ENCODE peak calls at places on chromosome 14, in nine cellular contexts. H, T, Y, W, K, A, V, I and B are unnamed samples.

GRCh38 chr14:102514987-102515733 is 5.6 kb upstream of the ANKRD9 start:
- DNase-seq in H (no peak), T (no peak), Y (no peak), W (no peak), K (no peak), A (no peak), V (no peak), I (no peak), B (no peak)

GRCh38 chr14:101970830-101971400 is 6.5 kb downstream of the DYNC1H1 start:
- DNase-seq in H (no peak), T (no peak), Y (no peak), W (no peak), K (no peak), A (no peak), V (no peak), I (no peak), B (no peak)

GRCh38 chr14:49950275-49951250 is 57.7 kb downstream of the ARF6 start:
- DNase-seq in H (no peak), T (peak), Y (no peak), W (no peak), K (no peak), A (no peak), V (no peak), I (no peak), B (no peak)

GRCh38 chr14:45716506-45716905 is 463.5 kb upstream of the MIS18BP1 start:
- DNase-seq in H (peak), T (peak), Y (no peak), W (no peak), K (no peak), A (peak), V (peak), I (no peak), B (peak)

GRCh38 chr14:80237142-80237541 is 25.8 kb upstream of the DIO2 start:
- DNase-seq in H (no peak), T (no peak), Y (no peak), W (no peak), K (no peak), A (no peak), V (no peak), I (no peak), B (no peak)

GRCh38 chr14:22471545-22472121 is 117.4 kb downstream of the DAD1 start:
- DNase-seq in H (peak), T (peak), Y (no peak), W (no peak), K (no peak), A (peak), V (peak), I (peak), B (peak)

GRCh38 chr14:35121026-35121886 is 534 bp downstream of the PPP2R3C start:
- DNase-seq in H (peak), T (no peak), Y (no peak), W (no peak), K (no peak), A (no peak), V (peak), I (no peak), B (no peak)

GRCh38 chr14:69906201-69906600 is 27.0 kb downstream of the SMOC1 start:
- DNase-seq in H (no peak), T (no peak), Y (no peak), W (no peak), K (no peak), A (no peak), V (no peak), I (no peak), B (no peak)

GRCh38 chr14:68089146-68089715 is 269.7 kb downstream of the RAD51B start:
- DNase-seq in H (no peak), T (peak), Y (no peak), W (no peak), K (peak), A (peak), V (peak), I (no peak), B (peak)

GRCh38 chr14:103819503-103820307 is 27.7 kb downstream of the PPP1R13B start:
- DNase-seq in H (peak), T (peak), Y (no peak), W (no peak), K (no peak), A (peak), V (peak), I (peak), B (peak)

GRCh38 chr14:36495666-36496065 is 24.4 kb downstream of the NKX2-1 start:
- DNase-seq in H (no peak), T (no peak), Y (no peak), W (no peak), K (no peak), A (no peak), V (no peak), I (no peak), B (no peak)

GRCh38 chr14:96106891-96107290 is 67.7 kb downstream of the C14orf132 start:
- DNase-seq in H (no peak), T (no peak), Y (no peak), W (no peak), K (no peak), A (no peak), V (no peak), I (no peak), B (no peak)

GRCh38 chr14:33590891-33591630 is 359.8 kb downstream of the EGLN3 start:
- DNase-seq in H (no peak), T (no peak), Y (no peak), W (no peak), K (no peak), A (no peak), V (peak), I (no peak), B (no peak)

GRCh38 chr14:30874999-30875787 is 834 bp downstream of the COCH start:
- DNase-seq in H (no peak), T (peak), Y (no peak), W (no peak), K (no peak), A (no peak), V (no peak), I (no peak), B (peak)

GRCh38 chr14:44316647-44317432 is 190.2 kb downstream of the FSCB start:
- DNase-seq in H (no peak), T (no peak), Y (peak), W (no peak), K (peak), A (peak), V (peak), I (no peak), B (peak)

GRCh38 chr14:71952381-71953363 is 20.4 kb downstream of the RGS6 start:
- DNase-seq in H (no peak), T (no peak), Y (no peak), W (no peak), K (no peak), A (no peak), V (no peak), I (no peak), B (no peak)

GRCh38 chr14:81529391-81529790 is 4.3 kb downstream of the SEL1L start:
- DNase-seq in H (no peak), T (no peak), Y (no peak), W (no peak), K (no peak), A (no peak), V (peak), I (no peak), B (no peak)

GRCh38 chr14:73877790-73878189 is 8.9 kb upstream of the ZNF410 start:
- DNase-seq in H (no peak), T (no peak), Y (no peak), W (no peak), K (no peak), A (no peak), V (no peak), I (no peak), B (no peak)

GRCh38 chr14:55129428-55130193 is 559 bp downstream of the LGALS3 start:
- DNase-seq in H (peak), T (no peak), Y (peak), W (peak), K (peak), A (no peak), V (peak), I (peak), B (peak)

GRCh38 chr14:31842905-31843304 is 234.2 kb upstream of the ARHGAP5 start:
- DNase-seq in H (no peak), T (no peak), Y (no peak), W (no peak), K (no peak), A (no peak), V (peak), I (no peak), B (no peak)

GRCh38 chr14:70888681-70889175 is 18.5 kb upstream of the PCNX1 start:
- DNase-seq in H (no peak), T (no peak), Y (no peak), W (no peak), K (peak), A (no peak), V (peak), I (no peak), B (no peak)

GRCh38 chr14:38078393-38078792 is 129.3 kb upstream of the SSTR1 start:
- DNase-seq in H (no peak), T (peak), Y (peak), W (peak), K (no peak), A (no peak), V (no peak), I (no peak), B (no peak)

GRCh38 chr14:94568186-94568585 is 6.9 kb downstream of the SERPINA4 start:
- DNase-seq in H (peak), T (no peak), Y (no peak), W (no peak), K (no peak), A (no peak), V (no peak), I (no peak), B (no peak)

GRCh38 chr14:37194698-37195097 is 3.0 kb upstream of the MIPOL1 start:
- DNase-seq in H (no peak), T (no peak), Y (no peak), W (no peak), K (no peak), A (no peak), V (no peak), I (no peak), B (no peak)

GRCh38 chr14:49992901-49993335 is 100.0 kb downstream of the ARF6 start:
- DNase-seq in H (peak), T (no peak), Y (peak), W (no peak), K (no peak), A (no peak), V (peak), I (no peak), B (no peak)

GRCh38 chr14:103858063-103858820 is 10.9 kb upstream of the PPP1R13B start:
- DNase-seq in H (no peak), T (no peak), Y (no peak), W (no peak), K (no peak), A (no peak), V (no peak), I (no peak), B (no peak)

GRCh38 chr14:92597873-92598548 is 84.4 kb downstream of the RIN3 start:
- DNase-seq in H (no peak), T (peak), Y (no peak), W (no peak), K (no peak), A (no peak), V (no peak), I (no peak), B (no peak)

GRCh38 chr14:95364481-95365209 is 44.9 kb upstream of the CLMN start:
- DNase-seq in H (peak), T (no peak), Y (no peak), W (no peak), K (no peak), A (no peak), V (no peak), I (no peak), B (no peak)

GRCh38 chr14:68908860-68909259 is 70.2 kb downstream of the ACTN1 start:
- DNase-seq in H (no peak), T (no peak), Y (no peak), W (no peak), K (no peak), A (no peak), V (no peak), I (no peak), B (no peak)

GRCh38 chr14:91058017-91058675 is 2.3 kb downstream of the RPS6KA5 start:
- DNase-seq in H (no peak), T (no peak), Y (no peak), W (no peak), K (peak), A (no peak), V (no peak), I (no peak), B (no peak)

GRCh38 chr14:65370890-65371289 is 41.6 kb upstream of the FUT8 start:
- DNase-seq in H (no peak), T (no peak), Y (no peak), W (no peak), K (no peak), A (no peak), V (no peak), I (no peak), B (no peak)

GRCh38 chr14:26719514-26719913 is 121.7 kb upstream of the NOVA1 start:
- DNase-seq in H (no peak), T (no peak), Y (no peak), W (no peak), K (no peak), A (no peak), V (peak), I (no peak), B (no peak)

GRCh38 chr14:77641207-77641533 is 24.7 kb upstream of the SPTLC2 start:
- DNase-seq in H (peak), T (no peak), Y (no peak), W (no peak), K (no peak), A (no peak), V (no peak), I (no peak), B (no peak)

GRCh38 chr14:68392393-68393085 is 400.3 kb downstream of the ZFP36L1 start:
- DNase-seq in H (peak), T (no peak), Y (no peak), W (no peak), K (no peak), A (no peak), V (peak), I (peak), B (no peak)